ENCODE peak calls at places on chromosomes 16 and 17, in seven cellular contexts. One of them, this sample, is unnamed.

GRCh38 chr17:72602517-72603345 is 481.9 kb downstream of the SOX9 start:
- DNase-seq in T-cell: no peak
- DNase-seq in stimulated activated CD8-positive, alpha-beta memory T cell treated with anti-CD3 and anti-CD28 coated beads, Interleukin-12 subunit alpha, Interleukin-12 subunit beta, amount 100 ng/mL, for 4 hours: no peak
- DNase-seq in anterior cingulate cortex: no peak
- DNase-seq in AG04450: no peak
- DNase-seq in OCI-M1: peak
- DNase-seq in left ventricle myocardium superior: no peak
- DNase-seq in this sample: no peak

GRCh38 chr17:65742433-65743312 is 181.2 kb upstream of the AXIN2 start:
- DNase-seq in AG04450: peak
- DNase-seq in stimulated activated CD8-positive, alpha-beta memory T cell treated with anti-CD3 and anti-CD28 coated beads, Interleukin-12 subunit alpha, Interleukin-12 subunit beta, amount 100 ng/mL, for 4 hours: no peak
- DNase-seq in OCI-M1: no peak
- DNase-seq in T-cell: peak
- DNase-seq in left ventricle myocardium superior: no peak
- DNase-seq in anterior cingulate cortex: no peak
- DNase-seq in this sample: no peak

GRCh38 chr16:24736758-24737157 is 7.3 kb downstream of the TNRC6A start:
- DNase-seq in stimulated activated CD8-positive, alpha-beta memory T cell treated with anti-CD3 and anti-CD28 coated beads, Interleukin-12 subunit alpha, Interleukin-12 subunit beta, amount 100 ng/mL, for 4 hours: no peak
- DNase-seq in AG04450: no peak
- DNase-seq in T-cell: no peak
- DNase-seq in anterior cingulate cortex: peak
- DNase-seq in left ventricle myocardium superior: no peak
- DNase-seq in OCI-M1: no peak
- DNase-seq in this sample: no peak

GRCh38 chr16:71933913-71934696 is 38.8 kb downstream of the IST1 start:
- DNase-seq in AG04450: no peak
- DNase-seq in left ventricle myocardium superior: no peak
- DNase-seq in anterior cingulate cortex: no peak
- DNase-seq in OCI-M1: no peak
- DNase-seq in stimulated activated CD8-positive, alpha-beta memory T cell treated with anti-CD3 and anti-CD28 coated beads, Interleukin-12 subunit alpha, Interleukin-12 subunit beta, amount 100 ng/mL, for 4 hours: no peak
- DNase-seq in T-cell: no peak
- DNase-seq in this sample: no peak

GRCh38 chr16:6193718-6194117 is 1096.1 kb upstream of the EEF2KMT start:
- DNase-seq in AG04450: no peak
- DNase-seq in left ventricle myocardium superior: no peak
- DNase-seq in anterior cingulate cortex: no peak
- DNase-seq in T-cell: no peak
- DNase-seq in OCI-M1: peak
- DNase-seq in stimulated activated CD8-positive, alpha-beta memory T cell treated with anti-CD3 and anti-CD28 coated beads, Interleukin-12 subunit alpha, Interleukin-12 subunit beta, amount 100 ng/mL, for 4 hours: no peak
- DNase-seq in this sample: no peak

GRCh38 chr17:83193336-83194188 is 114.2 kb downstream of the METRNL start:
- DNase-seq in left ventricle myocardium superior: peak
- DNase-seq in AG04450: no peak
- DNase-seq in OCI-M1: no peak
- DNase-seq in T-cell: no peak
- DNase-seq in anterior cingulate cortex: no peak
- DNase-seq in stimulated activated CD8-positive, alpha-beta memory T cell treated with anti-CD3 and anti-CD28 coated beads, Interleukin-12 subunit alpha, Interleukin-12 subunit beta, amount 100 ng/mL, for 4 hours: no peak
- DNase-seq in this sample: no peak

GRCh38 chr16:84486551-84487235 is 17.8 kb downstream of the MEAK7 start:
- DNase-seq in anterior cingulate cortex: no peak
- DNase-seq in left ventricle myocardium superior: no peak
- DNase-seq in AG04450: no peak
- DNase-seq in OCI-M1: no peak
- DNase-seq in T-cell: no peak
- DNase-seq in stimulated activated CD8-positive, alpha-beta memory T cell treated with anti-CD3 and anti-CD28 coated beads, Interleukin-12 subunit alpha, Interleukin-12 subunit beta, amount 100 ng/mL, for 4 hours: no peak
- DNase-seq in this sample: no peak

GRCh38 chr17:73166731-73167581 is 2.1 kb downstream of the SSTR2 start:
- DNase-seq in stimulated activated CD8-positive, alpha-beta memory T cell treated with anti-CD3 and anti-CD28 coated beads, Interleukin-12 subunit alpha, Interleukin-12 subunit beta, amount 100 ng/mL, for 4 hours: no peak
- DNase-seq in OCI-M1: peak
- DNase-seq in anterior cingulate cortex: no peak
- DNase-seq in left ventricle myocardium superior: no peak
- DNase-seq in T-cell: no peak
- DNase-seq in AG04450: no peak
- DNase-seq in this sample: no peak

GRCh38 chr16:85323961-85324253 is 211.6 kb upstream of the CIBAR2 start:
- DNase-seq in AG04450: no peak
- DNase-seq in OCI-M1: no peak
- DNase-seq in stimulated activated CD8-positive, alpha-beta memory T cell treated with anti-CD3 and anti-CD28 coated beads, Interleukin-12 subunit alpha, Interleukin-12 subunit beta, amount 100 ng/mL, for 4 hours: no peak
- DNase-seq in anterior cingulate cortex: no peak
- DNase-seq in left ventricle myocardium superior: no peak
- DNase-seq in T-cell: no peak
- DNase-seq in this sample: no peak

GRCh38 chr17:16215002-16215272 is 397 bp downstream of the NCOR1 start:
- DNase-seq in stimulated activated CD8-positive, alpha-beta memory T cell treated with anti-CD3 and anti-CD28 coated beads, Interleukin-12 subunit alpha, Interleukin-12 subunit beta, amount 100 ng/mL, for 4 hours: no peak
- DNase-seq in T-cell: peak
- DNase-seq in AG04450: no peak
- DNase-seq in anterior cingulate cortex: peak
- DNase-seq in OCI-M1: peak
- DNase-seq in left ventricle myocardium superior: peak
- DNase-seq in this sample: no peak

GRCh38 chr16:85029413-85029794 is 1.8 kb downstream of the KIAA0513 start:
- DNase-seq in AG04450: no peak
- DNase-seq in T-cell: peak
- DNase-seq in left ventricle myocardium superior: no peak
- DNase-seq in OCI-M1: peak
- DNase-seq in anterior cingulate cortex: no peak
- DNase-seq in stimulated activated CD8-positive, alpha-beta memory T cell treated with anti-CD3 and anti-CD28 coated beads, Interleukin-12 subunit alpha, Interleukin-12 subunit beta, amount 100 ng/mL, for 4 hours: peak
- DNase-seq in this sample: no peak

GRCh38 chr17:41635121-41636097 is 11.0 kb upstream of the KRT17 start:
- DNase-seq in left ventricle myocardium superior: peak
- DNase-seq in stimulated activated CD8-positive, alpha-beta memory T cell treated with anti-CD3 and anti-CD28 coated beads, Interleukin-12 subunit alpha, Interleukin-12 subunit beta, amount 100 ng/mL, for 4 hours: no peak
- DNase-seq in AG04450: no peak
- DNase-seq in OCI-M1: no peak
- DNase-seq in T-cell: no peak
- DNase-seq in anterior cingulate cortex: no peak
- DNase-seq in this sample: no peak